ENCODE peak calls at places on chromosomes 1 and 21, in six cellular contexts. S is Caki2; E is cardiac septum; G is activated gamma-delta T cell treated with Interleukin-2 at 50 U/mL for 16 hours; Y is EL; N is stimulated activated CD8-positive, alpha-beta memory T cell treated with anti-CD3 and anti-CD28 coated beads, Interleukin-7, amount 100 ng/mL, for 1 hour. Z is an unnamed sample.

GRCh38 chr21:15066231-15066577 is 1.4 kb upstream of the NRIP1 start:
- DNase-seq in S (no peak), N (no peak), G (no peak), E (no peak), Y (no peak), Z (no peak)

GRCh38 chr1:36772837-36773495 is 261.3 kb downstream of the GRIK3 start:
- DNase-seq in G (no peak), N (no peak), S (no peak), E (no peak), Y (no peak), Z (no peak)

GRCh38 chr1:2229921-2230700 is 2.0 kb downstream of the SKI start:
- DNase-seq in S (no peak), E (no peak), N (no peak), G (no peak), Y (peak; percentile 58), Z (peak; percentile 59)

GRCh38 chr21:32806810-32807386 is 35.3 kb upstream of the PAXBP1 start:
- DNase-seq in N (no peak), G (no peak), Y (no peak), E (no peak), S (no peak), Z (no peak)

GRCh38 chr1:29642519-29642918 is 406.2 kb downstream of the PTPRU start:
- DNase-seq in E (no peak), Y (no peak), G (no peak), S (no peak), N (no peak), Z (no peak)

GRCh38 chr1:44500181-44501021 is 95.3 kb downstream of the RNF220 start:
- DNase-seq in N (no peak), E (no peak), S (no peak), Y (peak; percentile 47), G (no peak), Z (peak; percentile 54)

GRCh38 chr1:209505044-209505443 is 78.5 kb upstream of the CAMK1G start:
- DNase-seq in N (no peak), G (no peak), S (no peak), Y (peak; percentile 84), E (no peak), Z (no peak)

GRCh38 chr1:41977329-41977728 is 58.6 kb upstream of the HIVEP3 start:
- DNase-seq in N (no peak), S (no peak), G (no peak), E (no peak), Y (no peak), Z (no peak)

GRCh38 chr1:22652881-22653316 is at the start of gene C1QB:
- DNase-seq in S (no peak), Y (no peak), E (no peak), G (no peak), N (no peak), Z (peak; percentile 50)